ENCODE peak calls at places on chromosomes 4 and X, in four cellular contexts. One of them, this sample, is unnamed.

GRCh38 chr4:30717208-30718020 is 2.8 kb upstream of the PCDH7 start:
- DNase-seq in GM12878: no peak
- DNase-seq in HepG2: no peak
- DNase-seq in H1: no peak
- DNase-seq in this sample: no peak

GRCh38 chrX:79170632-79171031 is 26.1 kb downstream of the GPR174 start:
- DNase-seq in GM12878: no peak
- DNase-seq in HepG2: no peak
- DNase-seq in H1: no peak
- DNase-seq in this sample: no peak

GRCh38 chr4:69753666-69754065 is 6.8 kb downstream of the SULT1B1 start:
- DNase-seq in GM12878: no peak
- DNase-seq in HepG2: no peak
- DNase-seq in H1: no peak
- DNase-seq in this sample: no peak

GRCh38 chr4:118758293-118758692 is 73.1 kb downstream of the METTL14 start:
- DNase-seq in GM12878: no peak
- DNase-seq in HepG2: no peak
- DNase-seq in H1: no peak
- DNase-seq in this sample: no peak

GRCh38 chrX:40202456-40202855 is 104.7 kb upstream of the BCOR start:
- DNase-seq in GM12878: peak; percentile 31
- DNase-seq in HepG2: no peak
- DNase-seq in H1: no peak
- DNase-seq in this sample: no peak

GRCh38 chr4:159101983-159102622 is 776 bp upstream of the RAPGEF2 start:
- DNase-seq in GM12878: no peak
- DNase-seq in HepG2: no peak
- DNase-seq in H1: no peak
- DNase-seq in this sample: no peak

GRCh38 chrX:11010476-11010875 is 100.7 kb upstream of the HCCS start:
- DNase-seq in GM12878: no peak
- DNase-seq in HepG2: no peak
- DNase-seq in H1: no peak
- DNase-seq in this sample: no peak

GRCh38 chrX:105328773-105329172 is 108.3 kb upstream of the TEX13A start:
- DNase-seq in GM12878: no peak
- DNase-seq in HepG2: no peak
- DNase-seq in H1: no peak
- DNase-seq in this sample: no peak

GRCh38 chr4:9988349-9988748 is 32.9 kb downstream of the SLC2A9 start:
- DNase-seq in GM12878: no peak
- DNase-seq in HepG2: no peak
- DNase-seq in H1: no peak
- DNase-seq in this sample: no peak

GRCh38 chrX:154351183-154352011 is 23.0 kb downstream of the FLNA start:
- DNase-seq in GM12878: no peak
- DNase-seq in HepG2: no peak
- DNase-seq in H1: no peak
- DNase-seq in this sample: no peak

GRCh38 chrX:111431007-111431406 is 19.0 kb upstream of the DCX start:
- DNase-seq in GM12878: no peak
- DNase-seq in HepG2: no peak
- DNase-seq in H1: no peak
- DNase-seq in this sample: no peak

GRCh38 chr4:110742148-110742547 is 119.3 kb upstream of the PITX2 start:
- DNase-seq in GM12878: no peak
- DNase-seq in HepG2: no peak
- DNase-seq in H1: no peak
- DNase-seq in this sample: no peak

GRCh38 chrX:46169808-46170207 is 375.4 kb downstream of the ZNF674 start:
- DNase-seq in GM12878: no peak
- DNase-seq in HepG2: no peak
- DNase-seq in H1: no peak
- DNase-seq in this sample: no peak

GRCh38 chr4:52551487-52551886 is 107.6 kb downstream of the USP46 start:
- DNase-seq in GM12878: no peak
- DNase-seq in HepG2: no peak
- DNase-seq in H1: no peak
- DNase-seq in this sample: no peak

GRCh38 chrX:147894332-147894870 is 17.3 kb upstream of the FMR1 start:
- DNase-seq in GM12878: no peak
- DNase-seq in HepG2: no peak
- DNase-seq in H1: no peak
- DNase-seq in this sample: no peak

GRCh38 chrX:49041683-49042529 is 1.3 kb downstream of the TFE3 start:
- DNase-seq in GM12878: no peak
- DNase-seq in HepG2: no peak
- DNase-seq in H1: no peak
- DNase-seq in this sample: peak; percentile 14

GRCh38 chrX:95290455-95290854 is 1394.2 kb upstream of the DIAPH2 start:
- DNase-seq in GM12878: no peak
- DNase-seq in HepG2: no peak
- DNase-seq in H1: peak; percentile 0
- DNase-seq in this sample: no peak

GRCh38 chrX:107541244-107541643 is 87.1 kb upstream of the PRPS1 start:
- DNase-seq in GM12878: no peak
- DNase-seq in HepG2: no peak
- DNase-seq in H1: no peak
- DNase-seq in this sample: no peak

GRCh38 chr4:147846318-147847135 is 114.6 kb downstream of the ARHGAP10 start:
- DNase-seq in GM12878: peak; percentile 77
- DNase-seq in HepG2: no peak
- DNase-seq in H1: no peak
- DNase-seq in this sample: no peak

GRCh38 chrX:13597928-13598327 is 28.5 kb downstream of the EGFL6 start:
- DNase-seq in GM12878: no peak
- DNase-seq in HepG2: no peak
- DNase-seq in H1: no peak
- DNase-seq in this sample: no peak

DNA sequence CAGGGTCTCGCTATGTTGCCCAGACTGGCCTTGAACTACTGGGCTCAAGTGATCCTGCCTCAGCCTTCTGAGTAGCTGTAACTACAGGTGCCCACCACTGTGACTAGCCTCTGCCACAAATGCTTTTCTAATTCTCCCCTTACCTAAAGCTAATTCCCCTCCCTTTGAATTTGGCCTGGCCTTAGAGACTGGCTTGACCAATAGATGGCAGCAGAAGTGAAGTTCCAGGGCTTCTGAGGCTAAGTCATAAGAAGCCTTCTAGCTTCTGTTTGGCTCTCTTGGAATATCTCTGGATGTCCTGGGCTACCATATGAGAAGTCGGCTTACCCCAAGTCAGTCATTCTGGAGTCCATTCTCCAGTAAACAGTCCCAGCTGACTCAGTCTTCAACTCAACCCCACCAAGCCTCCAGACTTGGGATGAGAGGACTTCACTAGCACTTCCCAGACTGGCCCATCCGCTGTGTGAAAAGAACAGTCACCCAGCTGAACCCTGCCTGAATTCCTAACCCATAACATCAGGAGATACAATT is 61.0 kb downstream of the HPRT1 start:
- DNase-seq in GM12878: no peak
- DNase-seq in HepG2: peak; percentile 34
- DNase-seq in H1: no peak
- DNase-seq in this sample: peak; percentile 10
- TF ChIP-seq HDAC6 in GM12878: no peak
- TF ChIP-seq HDAC6 in HepG2: no peak
- TF ChIP-seq HDAC6 in H1: no peak
- TF ChIP-seq HDAC6 in this sample: no peak

GRCh38 chr4:13108096-13108495 is 376.0 kb downstream of the RAB28 start:
- DNase-seq in GM12878: no peak
- DNase-seq in HepG2: no peak
- DNase-seq in H1: no peak
- DNase-seq in this sample: no peak

GRCh38 chr4:13097971-13098370 is 386.2 kb downstream of the RAB28 start:
- DNase-seq in GM12878: no peak
- DNase-seq in HepG2: no peak
- DNase-seq in H1: no peak
- DNase-seq in this sample: no peak

GRCh38 chr4:13102344-13102743 is 381.8 kb downstream of the RAB28 start:
- DNase-seq in GM12878: no peak
- DNase-seq in HepG2: no peak
- DNase-seq in H1: no peak
- DNase-seq in this sample: no peak

GRCh38 chr4:13103382-13104015 is 380.6 kb downstream of the RAB28 start:
- DNase-seq in GM12878: no peak
- DNase-seq in HepG2: no peak
- DNase-seq in H1: no peak
- DNase-seq in this sample: no peak
- TF ChIP-seq HDAC6 in GM12878: no peak
- TF ChIP-seq HDAC6 in HepG2: no peak
- TF ChIP-seq HDAC6 in H1: no peak
- TF ChIP-seq HDAC6 in this sample: no peak

GRCh38 chr4:75494563-75494962 is 19.6 kb downstream of the RCHY1 start:
- DNase-seq in GM12878: no peak
- DNase-seq in HepG2: no peak
- DNase-seq in H1: no peak
- DNase-seq in this sample: no peak
- TF ChIP-seq HDAC6 in GM12878: no peak
- TF ChIP-seq HDAC6 in HepG2: no peak
- TF ChIP-seq HDAC6 in H1: no peak
- TF ChIP-seq HDAC6 in this sample: no peak

GRCh38 chr4:105895324-105895608 is at the start of gene NPNT:
- DNase-seq in GM12878: no peak
- DNase-seq in HepG2: no peak
- DNase-seq in H1: no peak
- DNase-seq in this sample: no peak
- TF ChIP-seq HDAC6 in GM12878: no peak
- TF ChIP-seq HDAC6 in HepG2: no peak
- TF ChIP-seq HDAC6 in H1: no peak
- TF ChIP-seq HDAC6 in this sample: no peak

GRCh38 chr4:76752911-76753494 is 144.9 kb downstream of the SOWAHB start:
- DNase-seq in GM12878: no peak
- DNase-seq in HepG2: no peak
- DNase-seq in H1: no peak
- DNase-seq in this sample: no peak

GRCh38 chr4:76755756-76756155 is 142.2 kb downstream of the SOWAHB start:
- DNase-seq in GM12878: no peak
- DNase-seq in HepG2: no peak
- DNase-seq in H1: no peak
- DNase-seq in this sample: no peak

GRCh38 chr4:76754439-76754838 is 143.5 kb downstream of the SOWAHB start:
- DNase-seq in GM12878: no peak
- DNase-seq in HepG2: no peak
- DNase-seq in H1: no peak
- DNase-seq in this sample: no peak

GRCh38 chr4:76751612-76752343 is 146.2 kb downstream of the SOWAHB start:
- DNase-seq in GM12878: no peak
- DNase-seq in HepG2: no peak
- DNase-seq in H1: no peak
- DNase-seq in this sample: no peak

GRCh38 chr4:76753814-76754213 is 144.1 kb downstream of the SOWAHB start:
- DNase-seq in GM12878: no peak
- DNase-seq in HepG2: no peak
- DNase-seq in H1: no peak
- DNase-seq in this sample: no peak
- TF ChIP-seq HDAC6 in GM12878: no peak
- TF ChIP-seq HDAC6 in HepG2: no peak
- TF ChIP-seq HDAC6 in H1: no peak
- TF ChIP-seq HDAC6 in this sample: no peak

GRCh38 chr4:2040391-2041233 is 18.5 kb upstream of the NAT8L start:
- DNase-seq in GM12878: no peak
- DNase-seq in HepG2: no peak
- DNase-seq in H1: no peak
- DNase-seq in this sample: no peak

GRCh38 chr4:2036866-2037265 is 22.3 kb upstream of the NAT8L start:
- DNase-seq in GM12878: no peak
- DNase-seq in HepG2: no peak
- DNase-seq in H1: no peak
- DNase-seq in this sample: peak; percentile 41

GRCh38 chr4:2041234-2042130 is 17.6 kb upstream of the NAT8L start:
- DNase-seq in GM12878: peak; percentile 34
- DNase-seq in HepG2: peak; percentile 55
- DNase-seq in H1: peak; percentile 70
- DNase-seq in this sample: peak; percentile 92

DNA sequence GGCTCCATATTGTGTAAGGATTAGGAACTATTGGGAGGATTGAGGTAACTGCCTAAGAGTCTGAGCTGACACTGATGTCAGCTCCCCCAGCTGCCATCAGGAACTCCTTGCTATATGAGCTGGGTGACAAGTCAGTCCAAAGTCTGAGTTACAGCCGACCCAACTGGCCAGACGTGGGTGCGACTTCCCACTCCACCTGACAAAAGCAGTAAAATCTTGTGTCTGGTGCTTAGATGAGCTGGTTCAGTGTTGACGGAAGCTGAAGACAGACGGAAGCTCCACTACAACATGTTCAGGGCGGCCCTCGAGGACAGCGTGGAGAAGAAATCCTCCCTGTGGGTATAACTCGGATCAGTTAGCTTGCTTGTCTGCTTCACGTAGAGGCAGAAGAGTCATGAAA is 22.8 kb upstream of the NAT8L start:
- DNase-seq in GM12878: no peak
- DNase-seq in HepG2: no peak
- DNase-seq in H1: no peak
- DNase-seq in this sample: no peak
- TF ChIP-seq HDAC6 in GM12878: no peak
- TF ChIP-seq HDAC6 in HepG2: no peak
- TF ChIP-seq HDAC6 in H1: no peak
- TF ChIP-seq HDAC6 in this sample: no peak

GRCh38 chr4:11053601-11054000 is 369.0 kb upstream of the CLNK start:
- DNase-seq in GM12878: no peak
- DNase-seq in HepG2: no peak
- DNase-seq in H1: no peak
- DNase-seq in this sample: no peak
- TF ChIP-seq HDAC6 in GM12878: no peak
- TF ChIP-seq HDAC6 in HepG2: no peak
- TF ChIP-seq HDAC6 in H1: no peak
- TF ChIP-seq HDAC6 in this sample: no peak

This sample was measured in K562.